ENCODE peak calls at places on chromosomes 11 and 22, in five cellular contexts. K is cardiac muscle cell, N is esophagus squamous epithelium, O is heart right ventricle, D is PC-9. F is an unnamed sample.
A peak's percentile ranks its signal among the peaks of the same experiment; 100 is the strongest.

GRCh38 chr11:60984149-60984548 is 12.7 kb downstream of the CD6 start:
- DNase-seq in K (no peak), N (no peak), O (no peak), D (no peak), F (no peak)

GRCh38 chr11:105181521-105181920 is 42.0 kb upstream of the CARD18 start:
- DNase-seq in K (peak; percentile 77), N (no peak), O (no peak), D (peak; percentile 59), F (peak; percentile 70)

GRCh38 chr11:118924591-118925585 is 838 bp downstream of the BCL9L start:
- DNase-seq in K (peak; percentile 46), N (no peak), O (peak; percentile 56), D (no peak), F (peak; percentile 42)

GRCh38 chr22:47990486-47990885 is 1228.0 kb downstream of the TBC1D22A start:
- DNase-seq in K (no peak), N (no peak), O (no peak), D (no peak), F (no peak)

GRCh38 chr22:17882727-17883126 is 108.5 kb upstream of the BID start:
- DNase-seq in K (no peak), N (no peak), O (no peak), D (no peak), F (no peak)

GRCh38 chr11:75280227-75280671 is 39.7 kb downstream of the TPBGL start:
- DNase-seq in K (peak; percentile 82), N (no peak), O (peak; percentile 66), D (peak; percentile 48), F (peak; percentile 72)

GRCh38 chr11:64874308-64874707 is 4.1 kb downstream of the EHD1 start:
- DNase-seq in K (no peak), N (no peak), O (no peak), D (no peak), F (no peak)

GRCh38 chr22:41828516-41828915 is 4.4 kb upstream of the SREBF2 start:
- DNase-seq in K (no peak), N (no peak), O (no peak), D (no peak), F (no peak)

GRCh38 chr11:110098645-110099044 is 5.5 kb downstream of the ZC3H12C start:
- DNase-seq in K (no peak), N (no peak), O (no peak), D (peak; percentile 78), F (no peak)

GRCh38 chr11:35968386-35969088 is 24.7 kb downstream of the LDLRAD3 start:
- DNase-seq in K (no peak), N (no peak), O (no peak), D (no peak), F (no peak)

GRCh38 chr11:1868056-1868635 is 15.3 kb downstream of the LSP1 start:
- DNase-seq in K (no peak), N (no peak), O (peak; percentile 10), D (no peak), F (no peak)

GRCh38 chr11:11810764-11811726 is 30.7 kb upstream of the USP47 start:
- DNase-seq in K (no peak), N (no peak), O (peak; percentile 13), D (no peak), F (no peak)

GRCh38 chr11:48005878-48006277 is 25.5 kb downstream of the PTPRJ start:
- DNase-seq in K (no peak), N (no peak), O (no peak), D (no peak), F (no peak)

GRCh38 chr11:93524173-93524536 is 19.0 kb downstream of the SMCO4 start:
- DNase-seq in K (no peak), N (no peak), O (no peak), D (no peak), F (no peak)

GRCh38 chr11:116123739-116124138 is 619.5 kb upstream of the CADM1 start:
- DNase-seq in K (no peak), N (no peak), O (no peak), D (no peak), F (no peak)

GRCh38 chr22:45290410-45290936 is 5.7 kb downstream of the UPK3A start:
- DNase-seq in K (peak; percentile 35), N (no peak), O (no peak), D (peak; percentile 34), F (peak; percentile 54)

GRCh38 chr11:117154468-117154867 is 10.4 kb downstream of the PAFAH1B2 start:
- DNase-seq in K (no peak), N (no peak), O (no peak), D (no peak), F (no peak)

GRCh38 chr11:65790902-65791650 is 4.2 kb downstream of the OVOL1 start:
- DNase-seq in K (no peak), N (no peak), O (no peak), D (no peak), F (no peak)

GRCh38 chr22:48210812-48211211 is 1448.4 kb downstream of the TBC1D22A start:
- DNase-seq in K (no peak), N (no peak), O (no peak), D (no peak), F (no peak)

GRCh38 chr22:30371981-30372380 is 15.2 kb downstream of the CCDC157 start:
- DNase-seq in K (no peak), N (no peak), O (no peak), D (no peak), F (no peak)

GRCh38 chr11:26753738-26754504 is 32.1 kb upstream of the SLC5A12 start:
- DNase-seq in K (peak; percentile 85), N (no peak), O (no peak), D (peak; percentile 38), F (peak; percentile 86)

DNA sequence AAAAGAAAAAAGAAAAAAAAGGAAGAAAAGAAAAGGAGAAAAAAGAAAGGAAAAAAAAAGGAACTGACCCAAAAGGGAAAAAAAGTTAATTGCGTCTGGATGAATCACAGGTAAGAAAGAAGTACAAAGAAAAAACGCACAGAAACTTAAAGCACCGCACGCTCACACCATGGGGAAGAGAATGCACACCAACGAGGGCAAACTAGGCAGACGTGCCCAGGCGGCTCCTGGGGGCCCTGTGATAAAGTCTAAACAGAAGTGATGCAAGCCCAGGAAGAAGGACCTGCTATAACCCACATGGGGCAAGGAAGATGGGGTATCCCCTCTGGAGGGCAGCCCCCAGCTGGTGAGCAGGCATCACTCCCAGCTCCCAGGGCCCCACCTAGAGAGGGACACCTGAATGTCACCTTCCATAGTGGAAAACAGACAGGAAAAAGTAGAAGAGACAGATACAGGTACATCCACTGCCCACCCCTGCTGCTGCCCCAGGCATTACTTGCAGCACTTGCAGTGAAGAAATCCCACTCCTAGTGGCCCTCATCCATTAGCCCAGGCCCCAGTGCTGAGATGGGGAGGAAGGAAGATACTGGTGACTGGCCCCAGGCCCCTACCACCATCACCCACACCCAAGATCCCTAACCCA is 28.9 kb downstream of the NAP1L4 start:
- DNase-seq in K (no peak), N (no peak), O (no peak), D (no peak), F (no peak)
- H3K36me3 ChIP-seq in K (peaks cover 36% of the 10 kb centered on the region), N (peaks cover 21% of the 10 kb centered on the region), O (peaks cover 97% of the 10 kb centered on the region), D (no peaks in the 10 kb centered on the region), F (peaks cover 29% of the 10 kb centered on the region)

GRCh38 chr22:49977578-49977977 is 17.0 kb downstream of the PIM3 start:
- DNase-seq in K (no peak), N (no peak), O (no peak), D (no peak), F (no peak)
- H3K27ac ChIP-seq in K (no peak overlapping the region), N (no peak overlapping the region), O (no peak overlapping the region), D (no peak overlapping the region), F (no peak overlapping the region)

GRCh38 chr11:3825473-3826154 is 15.1 kb downstream of the RHOG start:
- DNase-seq in K (no peak), N (no peak), O (no peak), D (no peak), F (no peak)

GRCh38 chr11:3823762-3824506 is 15.6 kb downstream of the PGAP2 start:
- DNase-seq in K (no peak), N (no peak), O (no peak), D (no peak), F (no peak)

GRCh38 chr11:3827434-3828186 is 13.1 kb downstream of the RHOG start:
- DNase-seq in K (no peak), N (no peak), O (no peak), D (no peak), F (no peak)

GRCh38 chr11:3824714-3825472 is 15.9 kb downstream of the RHOG start:
- DNase-seq in K (peak; percentile 70), N (no peak), O (peak; percentile 66), D (no peak), F (peak; percentile 14)

GRCh38 chr11:3826721-3827120 is 14.0 kb downstream of the RHOG start:
- DNase-seq in K (no peak), N (no peak), O (no peak), D (no peak), F (no peak)
- H3K36me3 ChIP-seq in K (peaks cover 5% of the 10 kb centered on the region), N (peaks cover 4% of the 10 kb centered on the region), O (peaks cover 48% of the 10 kb centered on the region), D (no peaks in the 10 kb centered on the region), F (peaks cover 5% of the 10 kb centered on the region)

GRCh38 chr11:72764503-72764902 is 12.3 kb upstream of the ARAP1 start:
- DNase-seq in K (no peak), N (no peak), O (no peak), D (no peak), F (no peak)

GRCh38 chr11:72759468-72759867 is 7.3 kb upstream of the ARAP1 start:
- DNase-seq in K (no peak), N (no peak), O (no peak), D (no peak), F (no peak)

GRCh38 chr11:72763823-72764222 is 11.6 kb upstream of the ARAP1 start:
- DNase-seq in K (no peak), N (no peak), O (no peak), D (no peak), F (no peak)

GRCh38 chr11:72760543-72761400 is 8.6 kb upstream of the ARAP1 start:
- DNase-seq in K (peak; percentile 35), N (no peak), O (no peak), D (no peak), F (peak; percentile 72)

DNA sequence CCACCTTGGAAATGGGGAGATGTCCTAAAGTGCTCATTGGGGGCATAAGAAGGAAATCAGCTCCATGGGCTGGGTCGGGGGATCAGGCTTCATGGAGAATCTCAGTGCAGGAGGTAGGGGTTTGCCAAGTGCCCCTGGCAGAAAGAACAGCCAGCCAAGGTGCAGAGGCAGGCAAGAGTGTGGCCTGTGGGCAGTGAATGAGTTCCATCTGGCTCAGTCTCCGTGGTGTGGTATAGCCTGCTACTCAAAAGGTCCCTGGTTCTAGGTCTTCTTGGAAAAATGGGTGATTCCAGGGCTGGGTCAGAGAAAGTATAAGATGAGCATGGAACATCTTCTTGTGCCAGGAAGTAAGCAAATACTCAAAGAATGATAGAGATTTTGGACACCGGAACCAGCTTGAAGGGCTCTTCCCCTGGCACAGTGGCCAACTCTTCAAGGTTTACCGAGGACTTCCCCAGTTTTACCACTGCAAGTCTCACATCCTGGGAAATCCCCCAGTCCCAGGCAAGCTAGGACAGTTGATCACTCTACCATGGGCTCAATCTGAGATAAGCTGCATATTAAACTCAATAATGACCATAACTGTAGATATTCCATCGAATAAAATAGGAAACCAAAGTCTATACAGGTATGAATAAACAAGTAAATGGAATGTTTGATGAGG is 10.6 kb upstream of the ARAP1 start:
- DNase-seq in K (no peak), N (no peak), O (no peak), D (no peak), F (no peak)
- H3K27ac ChIP-seq in K (no peak overlapping the region), N (no peak overlapping the region), O (no peak overlapping the region), D (no peak overlapping the region), F (no peak overlapping the region)

DNA sequence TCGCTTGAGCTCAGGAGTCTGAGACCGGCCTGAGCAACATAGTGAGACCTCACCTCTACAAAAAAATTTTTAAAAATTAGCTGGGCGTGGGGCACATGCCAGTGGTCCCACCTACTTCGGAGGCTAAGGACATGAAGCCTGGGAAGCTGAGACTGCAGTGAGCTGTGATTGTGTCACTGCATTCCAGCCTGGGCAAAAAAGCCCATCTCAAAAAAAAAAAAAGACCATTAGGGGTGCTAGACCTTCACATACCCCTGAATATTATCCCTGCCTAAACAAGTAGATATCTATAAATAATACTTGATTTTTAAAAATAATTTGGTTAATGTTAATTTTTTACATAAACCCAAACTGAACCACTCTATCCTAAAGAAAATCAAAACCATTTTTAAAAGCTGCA is 24.2 kb downstream of the NUP98 start:
- DNase-seq in K (no peak), N (no peak), O (no peak), D (no peak), F (no peak)
- H3K36me3 ChIP-seq in K (peaks cover 60% of the 10 kb centered on the region), N (peaks cover 10% of the 10 kb centered on the region), O (peaks cover 100% of the 10 kb centered on the region), D (no peaks in the 10 kb centered on the region), F (peaks cover 3% of the 10 kb centered on the region)

F was measured in fibroblast of lung.